ENCODE peak calls at places on chromosomes 7 and 10, in five cellular contexts. V is CD4-positive, CD25-positive, alpha-beta regulatory T cell; N is prostate gland; X is OCI-M1; B is Ammon's horn. E is an unnamed sample.

GRCh38 chr7:71466448-71467145 is 334.7 kb downstream of the GALNT17 start:
- DNase-seq in V (no peak), N (no peak), X (no peak), B (no peak), E (no peak)

GRCh38 chr10:124602646-124603365 is 141.2 kb downstream of the LHPP start:
- DNase-seq in V (no peak), N (no peak), X (no peak), B (no peak), E (no peak)

GRCh38 chr10:125137601-125138438 is 22.5 kb downstream of the CTBP2 start:
- DNase-seq in V (no peak), N (no peak), X (no peak), B (no peak), E (no peak)

GRCh38 chr10:125159486-125159931 is 854 bp downstream of the CTBP2 start:
- DNase-seq in V (no peak), N (no peak), X (peak), B (no peak), E (no peak)

GRCh38 chr10:88184543-88185297 is 321.3 kb downstream of the PTEN start:
- DNase-seq in V (no peak), N (no peak), X (no peak), B (no peak), E (no peak)

GRCh38 chr7:121330053-121330833 is 1.4 kb downstream of the WNT16 start:
- DNase-seq in V (no peak), N (no peak), X (no peak), B (no peak), E (no peak)

GRCh38 chr10:33459597-33459996 is 125.1 kb upstream of the NRP1 start:
- DNase-seq in V (no peak), N (no peak), X (no peak), B (no peak), E (no peak)

GRCh38 chr7:54679414-54679813 is 79.6 kb downstream of the SEC61G start:
- DNase-seq in V (no peak), N (no peak), X (no peak), B (no peak), E (no peak)

GRCh38 chr10:63455507-63455906 is 10.3 kb downstream of the JMJD1C start:
- DNase-seq in V (no peak), N (no peak), X (no peak), B (no peak), E (no peak)

GRCh38 chr10:14093735-14094484 is 236.8 kb downstream of the FRMD4A start:
- DNase-seq in V (no peak), N (no peak), X (no peak), B (peak), E (peak)

GRCh38 chr7:31071316-31071715 is 19.2 kb downstream of the ADCYAP1R1 start:
- DNase-seq in V (no peak), N (no peak), X (no peak), B (no peak), E (no peak)

GRCh38 chr10:33412261-33413092 is 78.0 kb upstream of the NRP1 start:
- DNase-seq in V (no peak), N (no peak), X (no peak), B (peak), E (no peak)

GRCh38 chr7:126411821-126412383 is 840.8 kb downstream of the GRM8 start:
- DNase-seq in V (no peak), N (no peak), X (no peak), B (no peak), E (no peak)

GRCh38 chr10:6841746-6842145 is 261.7 kb upstream of the PRKCQ start:
- DNase-seq in V (no peak), N (no peak), X (no peak), B (no peak), E (no peak)

GRCh38 chr10:130432850-130433249 is 296.7 kb downstream of the GLRX3 start:
- DNase-seq in V (no peak), N (no peak), X (no peak), B (no peak), E (no peak)

GRCh38 chr7:132899833-132900232 is 182.1 kb downstream of the CHCHD3 start:
- DNase-seq in V (no peak), N (no peak), X (no peak), B (no peak), E (no peak)

GRCh38 chr7:52270301-52270700 is 765.1 kb upstream of the POM121L12 start:
- DNase-seq in V (no peak), N (no peak), X (no peak), B (no peak), E (no peak)

GRCh38 chr7:75537731-75538130 is 45.6 kb downstream of the SPDYE5 start:
- DNase-seq in V (no peak), N (no peak), X (no peak), B (no peak), E (no peak)

GRCh38 chr7:2757904-2758672 is 70.1 kb downstream of the AMZ1 start:
- DNase-seq in V (peak), N (peak), X (peak), B (peak), E (peak)

GRCh38 chr10:90592903-90593302 is 264.9 kb downstream of the HTR7 start:
- DNase-seq in V (no peak), N (no peak), X (peak), B (peak), E (peak)

GRCh38 chr7:77855371-77856083 is 57.0 kb downstream of the PHTF2 start:
- DNase-seq in V (no peak), N (no peak), X (no peak), B (peak), E (no peak)

GRCh38 chr10:32582946-32583345 is 137.0 kb downstream of the CCDC7 start:
- DNase-seq in V (no peak), N (no peak), X (peak), B (no peak), E (no peak)

GRCh38 chr10:132575320-132576201 is 38.0 kb downstream of the INPP5A start:
- DNase-seq in V (no peak), N (peak), X (peak), B (peak), E (peak)

GRCh38 chr10:8416755-8417154 is 362.3 kb downstream of the GATA3 start:
- DNase-seq in V (no peak), N (no peak), X (no peak), B (no peak), E (no peak)

GRCh38 chr10:96238889-96239624 is 32.3 kb downstream of the BLNK start:
- DNase-seq in V (no peak), N (no peak), X (no peak), B (no peak), E (peak)

GRCh38 chr7:89238156-89238555 is 442.6 kb upstream of the TEX47 start:
- DNase-seq in V (no peak), N (no peak), X (no peak), B (peak), E (no peak)

GRCh38 chr7:55485501-55486171 is 86.7 kb downstream of the VOPP1 start:
- DNase-seq in V (no peak), N (no peak), X (no peak), B (no peak), E (no peak)

GRCh38 chr7:44466300-44467216 is 23.9 kb downstream of the NUDCD3 start:
- DNase-seq in V (no peak), N (no peak), X (no peak), B (no peak), E (no peak)

GRCh38 chr7:141262101-141262819 is 188.4 kb downstream of the TMEM178B start:
- DNase-seq in V (no peak), N (no peak), X (no peak), B (peak), E (no peak)

GRCh38 chr10:30637881-30638467 is 8.4 kb upstream of the LYZL2 start:
- DNase-seq in V (peak), N (no peak), X (no peak), B (peak), E (no peak)

GRCh38 chr7:124679826-124680225 is 85.8 kb downstream of the GPR37 start:
- DNase-seq in V (no peak), N (no peak), X (no peak), B (no peak), E (no peak)

GRCh38 chr7:79334841-79335240 is 118.6 kb downstream of the MAGI2 start:
- DNase-seq in V (no peak), N (no peak), X (no peak), B (no peak), E (no peak)

GRCh38 chr7:26155531-26156375 is 3.8 kb downstream of the NFE2L3 start:
- DNase-seq in V (no peak), N (no peak), X (peak), B (no peak), E (no peak)

GRCh38 chr7:73920406-73921134 is 59.6 kb downstream of the TMEM270 start:
- DNase-seq in V (no peak), N (no peak), X (no peak), B (no peak), E (no peak)

E was measured in LNCaP clone FGC.